ENCODE peak calls at places on chromosomes 12 and 14, in nine cellular contexts. D is sigmoid colon, T is epithelial cell of esophagus, S is AG10803, J is suprapubic skin, B is stomach, L is kidney epithelial cell, W is left ventricle myocardium inferior, C is keratinocyte. G is an unnamed sample.
A peak's percentile ranks its signal among the peaks of the same experiment; 100 is the strongest.

GRCh38 chr12:124174949-124175348 is 119.9 kb upstream of the RFLNA start:
- DNase-seq in S (peak; percentile 71), B (no peak), L (no peak), W (no peak), J (no peak), C (no peak), D (no peak), T (no peak), G (no peak)

GRCh38 chr12:3604750-3605638 is 114.0 kb downstream of the PRMT8 start:
- DNase-seq in S (peak; percentile 14), B (peak; percentile 61), W (peak; percentile 75), T (peak; percentile 70), J (no peak), C (no peak), D (peak; percentile 63), L (peak; percentile 19), G (no peak)

GRCh38 chr12:128402481-128402880 is 135.5 kb downstream of the TMEM132C start:
- DNase-seq in J (no peak), T (no peak), C (no peak), W (no peak), S (no peak), B (no peak), L (no peak), D (no peak), G (no peak)

GRCh38 chr12:94770777-94771176 is 120.4 kb upstream of the TMCC3 start:
- DNase-seq in S (no peak), C (no peak), J (no peak), D (no peak), L (no peak), W (no peak), T (no peak), B (no peak), G (no peak)

GRCh38 chr12:65778268-65779090 is 45.8 kb upstream of the HMGA2 start:
- DNase-seq in B (no peak), L (peak; percentile 21), W (no peak), C (no peak), T (peak; percentile 58), D (no peak), J (no peak), S (peak; percentile 69), G (no peak)

GRCh38 chr14:61211476-61212262 is 69.5 kb downstream of the TMEM30B start:
- DNase-seq in B (no peak), S (no peak), J (no peak), T (no peak), D (no peak), L (no peak), W (no peak), C (no peak), G (no peak)

GRCh38 chr14:99145307-99145706 is 126.7 kb downstream of the BCL11B start:
- DNase-seq in L (no peak), W (no peak), D (no peak), J (no peak), S (no peak), C (no peak), B (no peak), T (no peak), G (no peak)

GRCh38 chr14:75427482-75428229 is at the start of gene JDP2:
- DNase-seq in T (peak; percentile 69), C (no peak), D (peak; percentile 98), W (peak; percentile 97), S (peak; percentile 86), J (peak; percentile 97), L (no peak), B (peak; percentile 92), G (peak; percentile 90)

GRCh38 chr12:95480230-95480629 is 6.3 kb downstream of the METAP2 start:
- DNase-seq in L (no peak), B (no peak), T (peak; percentile 10), J (no peak), D (no peak), W (no peak), S (peak; percentile 46), C (no peak), G (no peak)

GRCh38 chr14:36553650-36554260 is 28.7 kb downstream of the NKX2-8 start:
- DNase-seq in D (no peak), W (no peak), S (peak; percentile 59), B (no peak), T (peak; percentile 60), J (no peak), L (no peak), C (no peak), G (no peak)

GRCh38 chr14:101584049-101584859 is 23.0 kb downstream of the DIO3 start:
- DNase-seq in B (no peak), L (no peak), J (peak; percentile 87), W (peak; percentile 21), C (no peak), T (no peak), S (peak; percentile 84), D (no peak), G (no peak)

GRCh38 chr12:19643635-19644034 is 204.3 kb downstream of the AEBP2 start:
- DNase-seq in J (no peak), T (peak; percentile 70), B (no peak), L (peak; percentile 19), W (no peak), S (peak; percentile 58), D (no peak), C (no peak), G (no peak)

GRCh38 chr12:121697093-121697698 is 15.4 kb upstream of the TMEM120B start:
- DNase-seq in D (no peak), W (no peak), S (peak; percentile 51), T (peak; percentile 60), L (no peak), J (no peak), C (no peak), B (no peak), G (no peak)

GRCh38 chr14:24162083-24162482 is 1.0 kb downstream of the IRF9 start:
- DNase-seq in J (no peak), L (no peak), W (no peak), T (no peak), D (no peak), S (peak; percentile 26), B (no peak), C (no peak), G (peak; percentile 65)

GRCh38 chr14:69648480-69649414 is 37.4 kb downstream of the SUSD6 start:
- DNase-seq in C (no peak), W (no peak), T (peak; percentile 47), L (no peak), S (peak; percentile 60), D (no peak), J (no peak), B (no peak), G (no peak)

GRCh38 chr14:100424504-100425453 is 101.6 kb downstream of the SLC25A47 start:
- DNase-seq in C (no peak), B (no peak), D (peak; percentile 59), W (no peak), S (no peak), J (no peak), T (peak; percentile 29), L (no peak), G (no peak)

DNA sequence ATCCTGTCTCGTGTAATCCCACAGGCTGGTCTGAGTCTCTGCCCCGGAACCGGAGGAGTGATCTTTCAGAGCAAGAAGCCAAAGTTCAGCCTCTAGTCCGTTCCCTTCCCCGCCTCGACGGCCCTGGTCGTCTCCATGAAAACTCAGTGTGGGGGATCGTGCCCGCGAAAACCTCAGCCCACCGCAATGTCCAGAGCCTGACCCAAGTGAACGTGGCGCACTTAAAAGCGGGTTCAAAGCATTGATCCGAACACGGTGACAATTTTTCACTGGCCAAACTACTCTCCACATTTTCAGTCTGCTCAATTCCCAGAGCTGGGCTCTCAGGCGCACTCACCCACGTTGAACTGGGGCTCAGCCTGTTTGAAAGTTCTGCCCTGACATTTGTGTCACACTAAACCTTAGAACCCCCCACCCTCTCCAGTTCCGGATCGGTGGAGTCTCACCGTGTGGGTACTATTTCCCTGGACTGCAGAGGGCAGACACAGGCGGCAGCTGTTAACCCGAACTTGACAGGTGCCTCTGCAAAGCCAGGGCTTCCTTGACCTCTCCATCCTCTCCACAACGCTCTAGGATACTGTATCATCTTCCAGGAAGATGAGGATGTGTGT is 883 bp upstream of the PRICKLE1 start:
- DNase-seq in L (no peak), W (peak; percentile 21), S (no peak), T (peak; percentile 28), J (no peak), C (no peak), B (no peak), D (peak; percentile 72), G (no peak)
- H3K4me3 ChIP-seq in L (peak overlapping the region; percentile 74), W (peak overlapping the region; percentile 99), S (peak overlapping the region; percentile 39), T (peak overlapping the region; percentile 60), J (peak overlapping the region; percentile 80), C (peak overlapping the region; percentile 89), B (peak overlapping the region; percentile 64), D (peak overlapping the region; percentile 94), G (peak overlapping the region; percentile 86)

DNA sequence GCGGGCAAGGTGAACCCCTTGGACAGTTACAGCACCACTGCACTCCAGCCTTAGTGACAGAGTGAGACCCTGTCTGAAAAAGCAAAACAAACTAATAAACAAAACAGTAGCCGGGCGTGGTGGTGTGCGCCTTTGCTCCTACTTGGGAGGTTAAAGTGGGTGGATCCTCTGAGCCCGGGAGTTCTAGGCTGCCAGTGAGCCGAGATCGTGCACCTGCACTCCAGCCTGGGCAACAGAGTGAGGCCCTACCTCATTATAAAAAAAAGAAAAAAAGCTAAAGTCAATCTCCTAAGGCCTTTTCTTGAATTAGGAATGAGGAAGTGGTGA is 24.7 kb upstream of the SPTLC2 start:
- DNase-seq in B (no peak), S (no peak), L (no peak), C (no peak), D (no peak), T (no peak), W (no peak), J (no peak), G (no peak)
- H3K4me3 ChIP-seq in B (no peak overlapping the region), S (no peak overlapping the region), L (no peak overlapping the region), C (no peak overlapping the region), D (peak overlapping the region; percentile 49), T (no peak overlapping the region), W (peak overlapping the region; percentile 67), J (peak overlapping the region; percentile 58), G (peak overlapping the region; percentile 71)

DNA sequence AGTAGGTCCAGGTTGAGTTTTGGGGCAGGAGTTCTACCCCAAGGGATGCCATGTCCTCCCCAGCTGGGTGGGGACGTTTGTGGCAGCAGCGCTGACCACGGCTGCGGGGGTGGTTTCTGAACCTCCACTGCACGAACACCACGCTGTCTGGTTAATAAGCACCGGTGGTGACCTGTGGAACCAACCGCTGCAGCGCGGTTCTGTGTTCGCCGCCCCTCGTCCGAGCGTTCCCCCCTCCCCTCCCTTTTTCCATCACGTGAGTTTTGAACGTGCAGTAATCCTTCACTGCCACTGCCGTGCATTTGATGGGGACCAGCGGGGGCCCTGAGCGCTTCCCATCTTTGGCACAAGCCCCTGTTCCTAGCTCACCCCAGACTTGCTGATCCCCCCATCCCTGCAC is 6.4 kb upstream of the ADSS1 start:
- DNase-seq in C (no peak), B (no peak), L (no peak), T (no peak), D (no peak), S (no peak), W (no peak), J (no peak), G (no peak)
- H3K4me3 ChIP-seq in C (no peak overlapping the region), B (no peak overlapping the region), L (no peak overlapping the region), T (no peak overlapping the region), D (no peak overlapping the region), S (no peak overlapping the region), W (no peak overlapping the region), J (no peak overlapping the region), G (no peak overlapping the region)

DNA sequence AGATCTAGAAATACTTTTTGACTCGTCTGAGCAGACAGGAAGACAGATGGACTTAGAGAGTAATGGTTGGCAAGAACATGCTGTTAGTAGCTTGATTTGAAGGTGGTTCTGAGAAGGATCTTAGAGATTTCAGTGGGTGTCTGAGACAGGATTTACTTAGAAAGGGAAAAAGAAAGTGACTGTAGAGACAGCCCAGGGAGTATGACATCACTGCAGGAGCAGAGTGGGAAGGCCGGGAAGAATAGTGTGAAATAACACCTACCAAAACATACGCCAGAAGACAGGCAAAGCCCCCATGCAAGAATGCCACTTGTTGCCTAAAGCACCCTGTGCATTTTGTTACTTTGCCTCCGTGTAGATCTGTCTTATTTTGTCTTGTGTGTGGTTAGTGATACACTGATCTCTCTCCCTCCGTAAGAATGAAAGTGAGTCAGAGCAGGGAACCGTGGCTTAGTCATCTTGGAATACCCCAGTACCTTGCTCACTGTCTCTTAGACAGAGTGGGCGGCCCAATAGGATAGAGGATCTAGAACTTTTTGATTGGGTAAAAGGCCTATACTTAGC is 161.3 kb upstream of the IFNG-AS1 start:
- DNase-seq in L (peak; percentile 96), B (no peak), S (peak; percentile 91), W (no peak), D (peak; percentile 73), T (peak; percentile 97), J (no peak), C (peak; percentile 65), G (no peak)
- H3K4me3 ChIP-seq in L (peak overlapping the region; percentile 35), B (peak overlapping the region; percentile 42), S (peak overlapping the region; percentile 63), W (peak overlapping the region; percentile 60), D (peak overlapping the region; percentile 42), T (peak overlapping the region; percentile 9), J (peak overlapping the region; percentile 40), C (no peak overlapping the region), G (peak overlapping the region; percentile 65)